ENCODE peak calls at places on chromosomes 5 and 9, in nine cellular contexts. T, Z, Q, P, O, U, Y, M and G are unnamed samples.

GRCh38 chr5:5983261-5983660 is 395.1 kb downstream of the MED10 start:
- DNase-seq in T (no peak), Z (no peak), Q (no peak), P (no peak), O (no peak), U (no peak), Y (no peak), M (no peak), G (no peak)

GRCh38 chr9:113184509-113184908 is 33.7 kb downstream of the SLC31A2 start:
- DNase-seq in T (no peak), Z (no peak), Q (no peak), P (no peak), O (no peak), U (no peak), Y (no peak), M (no peak), G (no peak)

GRCh38 chr5:37835400-37835973 is 4.4 kb downstream of the GDNF start:
- DNase-seq in T (no peak), Z (no peak), Q (no peak), P (no peak), O (no peak), U (no peak), Y (no peak), M (no peak), G (no peak)

GRCh38 chr5:178496661-178497060 is 93.5 kb downstream of the COL23A1 start:
- DNase-seq in T (no peak), Z (no peak), Q (no peak), P (no peak), O (no peak), U (no peak), Y (no peak), M (no peak), G (no peak)

GRCh38 chr5:181243521-181244307 is at the start of gene RACK1:
- DNase-seq in T (peak), Z (peak), Q (peak), P (peak), O (no peak), U (peak), Y (peak), M (peak), G (peak)

GRCh38 chr5:62312036-62312435 is 6.0 kb downstream of the KIF2A start:
- DNase-seq in T (no peak), Z (no peak), Q (no peak), P (no peak), O (no peak), U (no peak), Y (no peak), M (no peak), G (no peak)

GRCh38 chr5:141875795-141876627 is 2.2 kb downstream of the PCDH1 start:
- DNase-seq in T (no peak), Z (no peak), Q (peak), P (no peak), O (no peak), U (peak), Y (no peak), M (peak), G (no peak)

GRCh38 chr5:149143470-149143869 is 2.2 kb downstream of the ABLIM3 start:
- DNase-seq in T (no peak), Z (no peak), Q (no peak), P (no peak), O (no peak), U (no peak), Y (peak), M (no peak), G (no peak)

GRCh38 chr5:174581483-174581882 is 142.9 kb upstream of the MSX2 start:
- DNase-seq in T (peak), Z (no peak), Q (peak), P (no peak), O (no peak), U (no peak), Y (no peak), M (no peak), G (no peak)

GRCh38 chr9:129929467-129930125 is 94.3 kb downstream of the USP20 start:
- DNase-seq in T (no peak), Z (no peak), Q (no peak), P (no peak), O (no peak), U (no peak), Y (no peak), M (no peak), G (no peak)

GRCh38 chr5:112551437-112552018 is 132.5 kb upstream of the EPB41L4A start:
- DNase-seq in T (peak), Z (no peak), Q (peak), P (no peak), O (no peak), U (peak), Y (peak), M (no peak), G (peak)

GRCh38 chr5:124701873-124702272 is 44.6 kb downstream of the ZNF608 start:
- DNase-seq in T (no peak), Z (no peak), Q (no peak), P (no peak), O (no peak), U (no peak), Y (no peak), M (no peak), G (no peak)

GRCh38 chr9:30796806-30797205 is 1587.6 kb upstream of the ACO1 start:
- DNase-seq in T (no peak), Z (no peak), Q (no peak), P (no peak), O (no peak), U (no peak), Y (no peak), M (no peak), G (no peak)

GRCh38 chr9:98231770-98232478 is 23.5 kb downstream of the TBC1D2 start:
- DNase-seq in T (no peak), Z (no peak), Q (peak), P (no peak), O (no peak), U (no peak), Y (peak), M (no peak), G (no peak)

GRCh38 chr9:126915281-126915816 is 767 bp downstream of the RALGPS1 start:
- DNase-seq in T (peak), Z (peak), Q (peak), P (no peak), O (no peak), U (peak), Y (no peak), M (peak), G (no peak)

GRCh38 chr9:33187519-33188218 is 20.5 kb upstream of the B4GALT1 start:
- DNase-seq in T (no peak), Z (peak), Q (peak), P (no peak), O (no peak), U (peak), Y (no peak), M (no peak), G (no peak)

GRCh38 chr5:154278908-154279307 is 88.4 kb downstream of the GALNT10 start:
- DNase-seq in T (no peak), Z (no peak), Q (no peak), P (no peak), O (no peak), U (no peak), Y (no peak), M (no peak), G (peak)

GRCh38 chr5:142769251-142769792 is 855 bp upstream of the ARHGAP26 start:
- DNase-seq in T (no peak), Z (no peak), Q (peak), P (no peak), O (no peak), U (no peak), Y (no peak), M (no peak), G (no peak)

GRCh38 chr9:125548141-125548540 is 158.9 kb downstream of the MAPKAP1 start:
- DNase-seq in T (no peak), Z (no peak), Q (no peak), P (no peak), O (no peak), U (no peak), Y (no peak), M (no peak), G (no peak)

GRCh38 chr5:81134066-81134465 is 99.1 kb upstream of the CKMT2 start:
- DNase-seq in T (no peak), Z (no peak), Q (no peak), P (no peak), O (no peak), U (no peak), Y (no peak), M (no peak), G (no peak)

GRCh38 chr5:114249838-114250237 is 112.0 kb upstream of the KCNN2 start:
- DNase-seq in T (no peak), Z (no peak), Q (no peak), P (no peak), O (no peak), U (no peak), Y (peak), M (no peak), G (no peak)

GRCh38 chr9:133855802-133856592 is 117.8 kb upstream of the SARDH start:
- DNase-seq in T (no peak), Z (no peak), Q (peak), P (peak), O (no peak), U (no peak), Y (no peak), M (peak), G (no peak)

GRCh38 chr5:73682176-73682575 is 56.2 kb downstream of the ARHGEF28 start:
- DNase-seq in T (no peak), Z (no peak), Q (no peak), P (no peak), O (no peak), U (no peak), Y (no peak), M (no peak), G (no peak)

GRCh38 chr5:172849636-172850453 is 15.8 kb downstream of the ERGIC1 start:
- DNase-seq in T (no peak), Z (no peak), Q (no peak), P (no peak), O (no peak), U (peak), Y (no peak), M (no peak), G (peak)

GRCh38 chr9:105065119-105066088 is 137.4 kb upstream of the ABCA1 start:
- DNase-seq in T (no peak), Z (no peak), Q (peak), P (no peak), O (no peak), U (no peak), Y (no peak), M (no peak), G (no peak)

GRCh38 chr9:124074746-124075145 is 63.2 kb downstream of the LHX2 start:
- DNase-seq in T (no peak), Z (no peak), Q (no peak), P (no peak), O (no peak), U (no peak), Y (no peak), M (no peak), G (no peak)

GRCh38 chr9:124448019-124448418 is 2.2 kb upstream of the ADGRD2 start:
- DNase-seq in T (no peak), Z (no peak), Q (no peak), P (no peak), O (no peak), U (no peak), Y (no peak), M (no peak), G (no peak)

GRCh38 chr5:10797246-10797645 is 36.2 kb upstream of the DAP start:
- DNase-seq in T (no peak), Z (no peak), Q (no peak), P (no peak), O (no peak), U (no peak), Y (no peak), M (no peak), G (no peak)

GRCh38 chr5:10800852-10801251 is 39.8 kb upstream of the DAP start:
- DNase-seq in T (no peak), Z (no peak), Q (no peak), P (no peak), O (no peak), U (no peak), Y (no peak), M (no peak), G (no peak)

GRCh38 chr5:10801931-10802674 is 41.1 kb upstream of the DAP start:
- DNase-seq in T (no peak), Z (no peak), Q (no peak), P (no peak), O (no peak), U (no peak), Y (no peak), M (no peak), G (no peak)
- TF ChIP-seq CTCF in T (no peak), Z (no peak), Q (no peak), P (peak), O (no peak), U (no peak), Y (no peak), M (no peak), G (no peak)

GRCh38 chr5:136619556-136619955 is 254.2 kb upstream of the TRPC7 start:
- DNase-seq in T (no peak), Z (no peak), Q (no peak), P (no peak), O (no peak), U (no peak), Y (no peak), M (no peak), G (no peak)

GRCh38 chr5:136622737-136623136 is 257.4 kb upstream of the TRPC7 start:
- DNase-seq in T (no peak), Z (no peak), Q (no peak), P (no peak), O (no peak), U (no peak), Y (no peak), M (no peak), G (no peak)

GRCh38 chr5:136621743-136622142 is 256.4 kb upstream of the TRPC7 start:
- DNase-seq in T (no peak), Z (no peak), Q (no peak), P (no peak), O (no peak), U (no peak), Y (no peak), M (no peak), G (no peak)

GRCh38 chr5:136615251-136615650 is 249.9 kb upstream of the TRPC7 start:
- DNase-seq in T (no peak), Z (no peak), Q (no peak), P (no peak), O (no peak), U (no peak), Y (no peak), M (no peak), G (no peak)

GRCh38 chr5:136620016-136620419 is 254.7 kb upstream of the TRPC7 start:
- DNase-seq in T (no peak), Z (no peak), Q (peak), P (no peak), O (no peak), U (no peak), Y (peak), M (no peak), G (no peak)
- H3K4me3 ChIP-seq in T (no peak), Z (no peak), Q (no peak), P (no peak), O (no peak), U (no peak), Y (no peak), M (no peak), G (no peak)

DNA sequence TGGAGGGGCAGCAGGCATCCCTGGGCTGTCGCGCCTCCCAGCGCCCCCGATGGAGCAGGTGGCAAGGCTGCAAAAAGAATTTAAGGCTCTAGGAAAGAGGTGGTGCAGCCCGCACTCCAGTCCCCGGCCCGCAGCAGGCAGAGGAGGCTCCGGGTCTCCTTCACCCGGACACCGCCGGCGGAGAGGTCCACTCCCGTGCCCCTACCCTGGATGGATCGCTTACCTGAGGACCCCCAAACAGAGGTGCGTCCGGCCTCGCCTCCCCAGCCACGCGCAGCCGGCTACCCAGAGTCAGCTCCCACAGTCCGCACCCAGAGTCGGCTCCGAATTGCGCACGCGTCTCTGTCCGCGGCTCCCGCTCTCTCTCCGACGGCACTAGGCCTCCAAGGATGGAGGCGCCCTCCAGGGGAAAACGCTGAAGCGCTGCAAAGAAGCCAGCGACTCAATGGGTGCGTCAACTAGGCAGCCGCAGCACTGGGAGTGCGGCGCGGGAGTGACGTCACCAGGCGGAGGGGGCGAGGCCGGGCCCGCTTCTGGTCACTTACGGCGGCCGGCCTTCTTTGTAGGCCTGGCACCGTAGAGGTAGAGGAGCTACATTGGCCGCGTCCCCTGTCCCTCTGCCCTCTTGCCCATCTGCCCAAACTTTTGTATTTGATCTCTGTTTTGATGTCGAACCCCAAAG is at the start of gene ELP1:
- DNase-seq in T (peak), Z (peak), Q (peak), P (peak), O (peak), U (peak), Y (peak), M (peak), G (peak)
- TF ChIP-seq CTCF in T (peak), Z (no peak), Q (peak), P (peak), O (no peak), U (peak), Y (peak), M (peak), G (peak)

GRCh38 chr5:115907177-115907576 is 55.1 kb upstream of the LVRN start:
- DNase-seq in T (no peak), Z (no peak), Q (no peak), P (no peak), O (no peak), U (no peak), Y (no peak), M (no peak), G (no peak)
- H3K4me3 ChIP-seq in T (no peak), Z (no peak), Q (no peak), P (no peak), O (no peak), U (no peak), Y (no peak), M (no peak), G (no peak)

GRCh38 chr5:127088226-127088625 is 14.9 kb upstream of the C5orf63 start:
- DNase-seq in T (peak), Z (no peak), Q (peak), P (no peak), O (no peak), U (no peak), Y (peak), M (no peak), G (no peak)
- TF ChIP-seq CTCF in T (no peak), Z (no peak), Q (no peak), P (no peak), O (no peak), U (no peak), Y (no peak), M (no peak), G (no peak)

GRCh38 chr5:132821350-132821749 is 8.2 kb downstream of the SOWAHA start:
- DNase-seq in T (no peak), Z (no peak), Q (no peak), P (no peak), O (no peak), U (no peak), Y (no peak), M (no peak), G (no peak)
- H3K4me3 ChIP-seq in T (no peak), Z (no peak), Q (no peak), P (no peak), O (no peak), U (no peak), Y (no peak), M (no peak), G (no peak)

DNA sequence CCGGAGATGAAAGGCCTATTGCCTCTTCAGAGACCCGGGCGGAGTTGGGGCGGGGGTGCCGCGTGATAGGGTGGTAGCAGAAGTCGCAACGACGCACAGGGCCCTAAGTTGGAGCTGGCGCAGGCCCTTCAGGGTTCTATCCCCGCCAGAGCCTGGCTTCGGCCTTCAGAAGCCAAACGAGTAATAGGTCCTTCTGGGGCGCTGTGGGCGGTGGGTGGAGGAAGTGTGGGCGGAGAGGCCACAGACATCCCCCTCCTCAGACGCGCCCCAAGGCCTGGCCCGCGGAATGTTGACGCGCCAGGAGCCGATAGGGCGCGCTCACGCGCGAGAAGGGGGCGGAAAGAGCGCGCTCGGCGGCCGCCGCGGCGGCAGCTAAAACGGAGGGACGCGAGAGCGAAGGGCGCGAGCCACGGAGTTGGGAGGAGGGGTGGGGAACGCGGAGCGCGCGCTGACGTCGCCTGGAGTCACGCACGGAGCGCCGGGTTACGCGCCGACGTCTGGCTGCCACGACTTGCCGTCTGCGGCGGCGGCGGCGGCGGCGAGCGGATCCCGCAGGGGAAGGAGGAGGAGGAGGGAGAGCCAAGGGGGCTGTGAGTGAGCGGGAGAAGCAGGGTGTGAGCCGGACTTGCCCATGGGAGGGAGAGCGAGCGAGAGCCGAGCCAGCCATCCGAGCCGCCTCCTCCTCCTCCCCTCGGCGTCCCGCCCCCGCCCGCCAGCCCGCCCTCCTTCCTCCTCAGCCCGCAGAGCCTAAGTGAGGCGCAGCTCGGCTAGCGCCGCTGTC is 6.4 kb upstream of the PURA start:
- DNase-seq in T (peak), Z (peak), Q (peak), P (peak), O (no peak), U (peak), Y (peak), M (peak), G (peak)
- TF ChIP-seq CTCF in T (peak), Z (no peak), Q (peak), P (peak), O (no peak), U (peak), Y (peak), M (peak), G (no peak)

GRCh38 chr9:75891277-75892167 is 1.0 kb downstream of the PCSK5 start:
- DNase-seq in T (peak), Z (peak), Q (peak), P (no peak), O (no peak), U (no peak), Y (no peak), M (peak), G (no peak)
- H3K4me3 ChIP-seq in T (peak), Z (peak), Q (peak), P (peak), O (peak), U (peak), Y (peak), M (peak), G (no peak)